ENCODE peak calls at places on chromosomes 5 and 9, in seven cellular contexts. C is Panc1, H is neuronal stem cell, M is endodermal cell, X is dorsolateral prefrontal cortex, S is uterus, J is astrocyte. N is an unnamed sample.

GRCh38 chr5:132257131-132258101 is at the start of gene PDLIM4:
- DNase-seq in X (no peak), J (peak; percentile 25), C (no peak), H (peak; percentile 71), M (peak; percentile 92), S (peak; percentile 78), N (peak; percentile 74)

GRCh38 chr5:155116456-155117251 is 103.1 kb downstream of the KIF4B start:
- DNase-seq in M (no peak), J (no peak), S (no peak), C (no peak), X (no peak), H (no peak), N (no peak)

GRCh38 chr5:78726556-78726955 is 78.0 kb upstream of the LHFPL2 start:
- DNase-seq in X (no peak), J (peak; percentile 48), M (no peak), S (no peak), C (no peak), H (no peak), N (no peak)

GRCh38 chr9:115944166-115944948 is 209.2 kb upstream of the PAPPA start:
- DNase-seq in C (no peak), S (peak; percentile 88), J (peak; percentile 100), H (no peak), X (no peak), M (no peak), N (peak; percentile 97)

GRCh38 chr5:102801375-102801774 is 46.3 kb downstream of the PAM start:
- DNase-seq in C (no peak), H (no peak), S (no peak), X (no peak), M (no peak), J (no peak), N (no peak)

GRCh38 chr5:147753783-147754182 is 28.7 kb downstream of the JAKMIP2 start:
- DNase-seq in S (no peak), J (no peak), X (no peak), C (no peak), H (no peak), M (no peak), N (no peak)

GRCh38 chr5:167294861-167295685 is 996.4 kb upstream of the WWC1 start:
- DNase-seq in C (peak; percentile 58), X (no peak), H (no peak), J (peak; percentile 92), M (no peak), S (no peak), N (peak; percentile 86)

GRCh38 chr9:35790385-35791291 is 753 bp upstream of the NPR2 start:
- DNase-seq in C (no peak), S (peak; percentile 77), H (peak; percentile 71), M (peak; percentile 86), J (peak; percentile 63), X (peak; percentile 70), N (peak; percentile 91)

GRCh38 chr9:123643518-123643917 is 286.4 kb downstream of the DENND1A start:
- DNase-seq in J (no peak), M (no peak), S (no peak), H (no peak), C (no peak), X (no peak), N (no peak)

DNA sequence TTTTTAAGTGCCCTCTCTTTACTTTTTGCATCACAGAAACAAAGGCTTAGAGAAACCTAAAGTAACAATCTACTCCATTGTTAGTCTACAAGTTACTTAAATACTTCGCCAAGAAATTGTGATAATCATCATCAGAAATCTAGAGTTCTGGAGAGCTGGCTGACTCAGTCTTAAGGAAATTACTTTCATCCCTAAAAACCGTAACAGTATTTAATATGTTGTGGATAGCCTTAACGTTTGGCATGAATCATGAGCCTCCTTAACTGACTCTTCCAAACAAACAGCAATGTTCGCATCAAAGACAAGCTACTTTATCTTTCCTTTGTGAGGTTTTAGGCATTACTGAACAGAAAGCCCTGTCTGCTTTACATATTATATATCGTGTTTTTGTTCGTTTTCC is 128.7 kb downstream of the NIPBL start:
- DNase-seq in X (no peak), J (peak; percentile 77), C (no peak), S (no peak), M (no peak), H (no peak), N (peak; percentile 80)
- H3K27me3 ChIP-seq in X (no peaks in the 10 kb centered on the region), J (no peaks in the 10 kb centered on the region), C (no peaks in the 10 kb centered on the region), S (no peaks in the 10 kb centered on the region), M (no peaks in the 10 kb centered on the region), H (no peaks in the 10 kb centered on the region), N (no peaks in the 10 kb centered on the region)

DNA sequence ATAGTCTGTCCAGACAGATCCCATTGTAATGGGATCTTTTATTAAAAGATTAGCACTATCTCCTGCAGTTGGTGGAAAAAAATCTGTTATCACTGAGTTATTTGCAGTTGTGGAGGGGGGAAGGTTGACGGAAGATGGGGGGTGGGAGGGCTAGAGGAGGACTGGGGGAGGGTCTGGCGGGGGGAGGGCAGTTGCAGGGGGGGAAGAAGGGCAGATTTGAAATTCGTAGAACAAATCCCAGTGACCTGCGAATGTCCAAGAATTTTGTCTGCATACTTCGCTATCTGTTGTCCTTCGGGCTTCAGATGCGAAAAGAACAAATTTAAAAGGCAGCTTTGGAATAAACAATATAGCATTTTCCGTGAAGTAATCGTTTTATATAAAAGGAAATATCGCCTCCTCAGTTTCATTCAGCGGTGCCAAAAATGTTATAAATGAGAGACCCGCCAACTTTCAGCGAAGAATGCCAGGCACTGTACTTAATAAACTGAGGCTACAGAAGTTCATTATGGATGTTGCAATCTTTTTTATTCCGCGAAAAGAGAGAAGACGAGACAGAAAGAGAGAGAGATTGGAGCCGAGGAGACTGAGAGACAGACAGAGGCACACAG is 1.3 kb upstream of the FST start:
- DNase-seq in J (peak; percentile 17), X (no peak), C (no peak), M (no peak), H (no peak), S (no peak), N (no peak)
- H3K27me3 ChIP-seq in J (no peaks in the 10 kb centered on the region), X (peaks cover 5% of the 10 kb centered on the region), C (peaks cover 49% of the 10 kb centered on the region), M (no peaks in the 10 kb centered on the region), H (no peaks in the 10 kb centered on the region), S (no peaks in the 10 kb centered on the region), N (no peaks in the 10 kb centered on the region)

DNA sequence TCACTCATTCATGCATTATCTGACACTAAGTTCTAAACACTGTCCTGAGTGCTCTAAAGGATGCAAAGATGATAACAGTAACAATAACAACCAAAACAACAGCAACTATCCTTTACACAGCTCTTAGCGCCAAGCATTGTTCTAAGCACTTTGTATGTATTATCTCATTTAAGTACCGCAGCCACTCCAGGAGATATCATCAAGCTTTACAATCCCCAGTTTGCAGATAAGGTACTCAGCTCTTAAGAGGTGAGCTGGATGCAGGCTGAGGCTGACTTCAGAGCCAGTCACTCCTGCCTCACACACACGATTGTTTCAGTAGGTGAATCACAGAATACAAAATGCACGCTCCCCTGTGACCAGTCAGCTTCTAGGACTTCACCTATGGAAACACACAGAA is 141.8 kb downstream of the PAX5 start:
- DNase-seq in H (no peak), J (no peak), S (no peak), C (no peak), M (peak; percentile 42), X (peak; percentile 16), N (no peak)
- H3K27me3 ChIP-seq in H (no peaks in the 10 kb centered on the region), J (peaks cover 67% of the 10 kb centered on the region), S (no peaks in the 10 kb centered on the region), C (no peaks in the 10 kb centered on the region), M (peaks cover 83% of the 10 kb centered on the region), X (no peaks in the 10 kb centered on the region), N (peaks cover 94% of the 10 kb centered on the region)

GRCh38 chr5:139901971-139902370 is 106.4 kb downstream of the PSD2 start:
- DNase-seq in C (no peak), J (no peak), X (peak; percentile 16), H (no peak), M (peak; percentile 61), S (no peak), N (no peak)

GRCh38 chr5:139903450-139903804 is 107.8 kb downstream of the PSD2 start:
- DNase-seq in H (no peak), J (no peak), X (peak; percentile 40), C (no peak), S (no peak), M (peak; percentile 64), N (no peak)

GRCh38 chr5:139900546-139901250 is 105.1 kb downstream of the PSD2 start:
- DNase-seq in S (no peak), X (peak; percentile 12), M (peak; percentile 24), C (no peak), H (no peak), J (no peak), N (no peak)

GRCh38 chr5:139898981-139899380 is 103.4 kb downstream of the PSD2 start:
- DNase-seq in X (no peak), M (no peak), J (no peak), S (no peak), H (no peak), C (no peak), N (no peak)

DNA sequence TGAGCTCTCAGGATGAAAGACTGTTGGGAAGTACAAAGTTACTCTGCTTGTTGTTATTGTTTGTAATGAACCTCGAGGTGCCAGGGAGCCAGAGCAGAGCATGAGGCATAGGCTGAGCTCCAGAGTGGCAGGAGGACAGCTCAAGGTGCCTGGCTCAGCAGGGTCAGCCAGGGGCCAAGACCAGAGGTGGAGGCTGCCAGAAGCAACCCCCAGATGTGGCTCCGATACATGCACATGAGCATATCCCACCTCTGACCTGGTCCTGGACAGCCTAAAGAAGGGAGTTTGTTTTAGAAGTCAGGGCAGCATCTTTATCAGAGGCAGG is 105.6 kb downstream of the PSD2 start:
- DNase-seq in H (no peak), J (no peak), C (no peak), S (no peak), M (peak; percentile 18), X (peak; percentile 16), N (no peak)
- H3K27me3 ChIP-seq in H (peaks cover 16% of the 10 kb centered on the region), J (peaks cover 64% of the 10 kb centered on the region), C (no peaks in the 10 kb centered on the region), S (peaks cover 11% of the 10 kb centered on the region), M (peaks cover 96% of the 10 kb centered on the region), X (no peaks in the 10 kb centered on the region), N (peaks cover 64% of the 10 kb centered on the region)

GRCh38 chr9:134935056-134936020 is 17.6 kb upstream of the FCN1 start:
- DNase-seq in J (no peak), S (no peak), X (no peak), H (no peak), M (no peak), C (no peak), N (no peak)
- H3K27me3 ChIP-seq in J (peaks cover 23% of the 10 kb centered on the region), S (no peaks in the 10 kb centered on the region), X (peaks cover 5% of the 10 kb centered on the region), H (no peaks in the 10 kb centered on the region), M (no peaks in the 10 kb centered on the region), C (peaks cover 3% of the 10 kb centered on the region), N (peaks cover 37% of the 10 kb centered on the region)

GRCh38 chr9:101477736-101478135 is 42.2 kb upstream of the ALDOB start:
- DNase-seq in J (no peak), H (no peak), X (no peak), S (no peak), M (no peak), C (no peak), N (peak; percentile 59)
- H3K27me3 ChIP-seq in J (no peaks in the 10 kb centered on the region), H (no peaks in the 10 kb centered on the region), X (no peaks in the 10 kb centered on the region), S (no peaks in the 10 kb centered on the region), M (no peaks in the 10 kb centered on the region), C (no peaks in the 10 kb centered on the region), N (no peaks in the 10 kb centered on the region)

GRCh38 chr5:3597002-3597726 is 1.5 kb downstream of the IRX1 start:
- DNase-seq in X (no peak), H (no peak), S (no peak), M (peak; percentile 60), C (no peak), J (peak; percentile 26), N (peak; percentile 70)
- H3K27me3 ChIP-seq in X (peaks cover 98% of the 10 kb centered on the region), H (peaks cover 50% of the 10 kb centered on the region), S (no peaks in the 10 kb centered on the region), M (peaks cover 94% of the 10 kb centered on the region), C (no peaks in the 10 kb centered on the region), J (peaks cover 26% of the 10 kb centered on the region), N (no peaks in the 10 kb centered on the region)

DNA sequence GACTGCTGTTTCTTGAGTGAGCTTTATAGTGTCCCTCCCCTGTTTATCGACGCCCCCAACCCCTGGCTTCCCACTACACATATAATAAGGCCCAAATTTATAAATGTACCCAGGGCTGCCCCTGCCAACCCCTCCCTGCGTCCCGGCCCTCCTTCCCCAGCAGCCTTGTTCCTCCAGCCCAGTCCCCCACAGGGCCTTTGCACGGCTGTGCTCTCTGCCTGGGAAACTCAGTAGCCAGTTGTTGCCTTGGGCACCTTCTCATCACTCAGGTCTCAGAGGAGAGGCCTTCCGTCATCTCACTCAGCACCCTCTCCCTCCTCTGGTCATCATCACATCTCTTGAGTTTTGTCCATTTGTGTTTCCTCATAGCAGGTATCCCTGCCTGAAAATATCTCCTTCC is 15.8 kb upstream of the UNC5A start:
- DNase-seq in M (no peak), J (no peak), C (no peak), S (no peak), X (no peak), H (no peak), N (no peak)
- H3K27me3 ChIP-seq in M (no peaks in the 10 kb centered on the region), J (peaks cover 53% of the 10 kb centered on the region), C (peaks cover 5% of the 10 kb centered on the region), S (no peaks in the 10 kb centered on the region), X (peaks cover 2% of the 10 kb centered on the region), H (no peaks in the 10 kb centered on the region), N (peaks cover 61% of the 10 kb centered on the region)